ENCODE peak calls at places on chromosome 14, in six cellular contexts. H, M, V, W, L and B are unnamed samples.

GRCh38 chr14:31229638-31230229 is 22.1 kb upstream of the HECTD1 start:
- DNase-seq in H (peak; percentile 98), L (peak; percentile 99), M (peak; percentile 54), V (no peak), W (peak; percentile 90), B (peak; percentile 87)

GRCh38 chr14:36941783-36942521 is 230.5 kb downstream of the SLC25A21 start:
- DNase-seq in M (peak; percentile 60), L (peak; percentile 88), H (peak; percentile 64), W (peak; percentile 65), V (peak; percentile 82), B (peak; percentile 78)

GRCh38 chr14:81727243-81727642 is 193.6 kb upstream of the SEL1L start:
- DNase-seq in L (peak; percentile 11), W (no peak), H (no peak), M (no peak), V (no peak), B (no peak)

GRCh38 chr14:53925201-53925766 is 31.3 kb downstream of the BMP4 start:
- DNase-seq in H (no peak), W (no peak), L (no peak), V (no peak), M (no peak), B (no peak)

GRCh38 chr14:59543873-59544272 is 32.7 kb downstream of the CCDC175 start:
- DNase-seq in V (no peak), W (no peak), M (no peak), H (no peak), L (no peak), B (no peak)

GRCh38 chr14:103442288-103442687 is 57.1 kb downstream of the MARK3 start:
- DNase-seq in L (no peak), W (no peak), M (no peak), H (peak; percentile 78), V (no peak), B (no peak)

GRCh38 chr14:68391292-68392014 is 401.4 kb downstream of the ZFP36L1 start:
- DNase-seq in V (peak; percentile 69), W (no peak), L (no peak), H (peak; percentile 79), M (no peak), B (no peak)

GRCh38 chr14:104895786-104896642 is 28.7 kb upstream of the PLD4 start:
- DNase-seq in W (no peak), L (no peak), M (peak; percentile 26), H (no peak), V (no peak), B (peak; percentile 18)

GRCh38 chr14:46769292-46769691 is 117.7 kb upstream of the RPL10L start:
- DNase-seq in M (no peak), L (no peak), H (no peak), W (no peak), V (no peak), B (no peak)

GRCh38 chr14:105176513-105176912 is 4.6 kb downstream of the NUDT14 start:
- DNase-seq in L (no peak), W (no peak), H (no peak), M (no peak), V (no peak), B (no peak)

GRCh38 chr14:22847661-22848341 is 11.4 kb downstream of the MMP14 start:
- DNase-seq in L (no peak), V (no peak), M (no peak), H (peak; percentile 84), W (no peak), B (no peak)

GRCh38 chr14:97584528-97584927 is 787.3 kb downstream of the VRK1 start:
- DNase-seq in M (peak; percentile 50), W (peak; percentile 62), H (no peak), L (no peak), V (no peak), B (no peak)

GRCh38 chr14:40838601-40839000 is 768.1 kb upstream of the LRFN5 start:
- DNase-seq in V (no peak), H (no peak), W (no peak), M (no peak), L (no peak), B (no peak)

GRCh38 chr14:61730756-61731373 is 31.4 kb upstream of the SNAPC1 start:
- DNase-seq in M (no peak), W (no peak), L (peak; percentile 68), V (peak; percentile 54), H (no peak), B (no peak)

GRCh38 chr14:83491091-83491490 is 1957.4 kb upstream of the SEL1L start:
- DNase-seq in V (no peak), H (no peak), W (peak; percentile 51), M (no peak), L (no peak), B (no peak)

GRCh38 chr14:83842536-83842935 is 1687.4 kb upstream of the FLRT2 start:
- DNase-seq in M (no peak), V (no peak), H (no peak), L (no peak), W (no peak), B (no peak)

GRCh38 chr14:76509291-76509690 is 133.4 kb downstream of the ESRRB start:
- DNase-seq in V (no peak), H (no peak), M (no peak), W (peak; percentile 32), L (no peak), B (no peak)

GRCh38 chr14:84864582-84865271 is 665.2 kb upstream of the FLRT2 start:
- DNase-seq in V (no peak), L (no peak), H (no peak), M (no peak), W (peak; percentile 20), B (no peak)
- H3K9ac ChIP-seq in V (no peak overlapping the region), L (no peak overlapping the region), H (no peak overlapping the region), M (no peak overlapping the region), W (no peak overlapping the region), B (no peak overlapping the region)

GRCh38 chr14:93015039-93015438 is 92.1 kb downstream of the CHGA start:
- DNase-seq in H (no peak), L (no peak), M (no peak), W (no peak), V (no peak), B (no peak)

GRCh38 chr14:93012516-93013367 is 89.8 kb downstream of the CHGA start:
- DNase-seq in H (no peak), W (no peak), L (no peak), M (no peak), V (no peak), B (no peak)

GRCh38 chr14:93013368-93013719 is 90.4 kb downstream of the CHGA start:
- DNase-seq in V (no peak), M (no peak), H (peak; percentile 28), L (no peak), W (no peak), B (no peak)

GRCh38 chr14:93015505-93015904 is 92.6 kb downstream of the CHGA start:
- DNase-seq in L (no peak), V (no peak), H (no peak), M (no peak), W (no peak), B (no peak)

GRCh38 chr14:93014038-93015023 is 91.4 kb downstream of the CHGA start:
- DNase-seq in V (peak; percentile 15), H (no peak), M (no peak), L (no peak), W (no peak), B (no peak)
- H3K4me1 ChIP-seq in V (no peaks in the 10 kb centered on the region), H (no peaks in the 10 kb centered on the region), M (no peaks in the 10 kb centered on the region), L (no peaks in the 10 kb centered on the region), W (no peaks in the 10 kb centered on the region), B (no peaks in the 10 kb centered on the region)

GRCh38 chr14:95144849-95145248 is 12.5 kb downstream of the DICER1 start:
- DNase-seq in W (no peak), M (no peak), V (no peak), H (no peak), L (no peak), B (no peak)
- H3K27ac ChIP-seq in W (no peak overlapping the region), M (no peak overlapping the region), V (no peak overlapping the region), H (no peak overlapping the region), L (no peak overlapping the region), B (peak overlapping the region; percentile 76)

GRCh38 chr14:96095058-96095457 is 55.9 kb downstream of the C14orf132 start:
- DNase-seq in H (no peak), M (no peak), V (no peak), L (no peak), W (no peak), B (no peak)

GRCh38 chr14:96095581-96096476 is 56.7 kb downstream of the C14orf132 start:
- DNase-seq in W (no peak), V (no peak), L (peak; percentile 78), M (no peak), H (peak; percentile 92), B (peak; percentile 40)

GRCh38 chr14:96092936-96093335 is 53.8 kb downstream of the C14orf132 start:
- DNase-seq in H (no peak), W (no peak), M (no peak), L (peak; percentile 51), V (no peak), B (no peak)

GRCh38 chr14:96094656-96095055 is 55.5 kb downstream of the C14orf132 start:
- DNase-seq in L (no peak), M (no peak), W (no peak), V (no peak), H (no peak), B (no peak)

GRCh38 chr14:96094211-96094610 is 55.0 kb downstream of the C14orf132 start:
- DNase-seq in V (no peak), M (no peak), L (no peak), W (no peak), H (no peak), B (no peak)
- H3K9ac ChIP-seq in V (no peak overlapping the region), M (no peak overlapping the region), L (no peak overlapping the region), W (no peak overlapping the region), H (no peak overlapping the region), B (no peak overlapping the region)

GRCh38 chr14:70004791-70005190 is 125.6 kb downstream of the SMOC1 start:
- DNase-seq in H (peak; percentile 44), V (no peak), M (no peak), W (no peak), L (no peak), B (no peak)

GRCh38 chr14:69997849-69998248 is 118.6 kb downstream of the SMOC1 start:
- DNase-seq in W (no peak), L (peak; percentile 63), V (peak; percentile 83), M (no peak), H (peak; percentile 96), B (no peak)

GRCh38 chr14:70002589-70003240 is 123.5 kb downstream of the SMOC1 start:
- DNase-seq in H (peak; percentile 58), L (no peak), W (no peak), M (no peak), V (no peak), B (no peak)

GRCh38 chr14:69999246-69999645 is 120.0 kb downstream of the SMOC1 start:
- DNase-seq in V (peak; percentile 77), L (peak; percentile 66), W (peak; percentile 60), M (no peak), H (peak; percentile 100), B (no peak)

DNA sequence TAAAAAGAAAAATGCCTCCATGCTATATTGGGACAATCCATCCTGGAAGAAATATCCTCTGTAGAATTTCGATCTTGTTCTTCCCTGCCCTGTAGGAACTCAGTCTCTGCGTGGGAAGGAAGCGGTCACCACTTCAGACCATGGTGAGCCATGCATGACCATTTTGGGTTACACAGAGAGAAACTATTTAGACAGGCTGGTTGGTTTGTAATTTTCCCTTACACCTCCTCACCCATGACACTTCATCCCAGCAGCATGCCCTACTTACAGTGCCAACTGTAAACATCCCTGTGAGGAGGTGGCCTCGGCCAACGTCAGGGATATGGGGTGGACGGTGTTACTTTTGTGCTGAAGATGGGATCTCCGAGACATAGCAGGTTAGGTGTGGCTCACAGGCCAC is 121.4 kb downstream of the SMOC1 start:
- DNase-seq in V (no peak), L (no peak), H (peak; percentile 79), W (no peak), M (no peak), B (no peak)
- H3K4me1 ChIP-seq in V (peaks cover 3% of the 10 kb centered on the region), L (peaks cover 18% of the 10 kb centered on the region), H (peaks cover 30% of the 10 kb centered on the region), W (no peaks in the 10 kb centered on the region), M (no peaks in the 10 kb centered on the region), B (no peaks in the 10 kb centered on the region)